ENCODE peak calls at places on chromosomes 11 and 22, in four cellular contexts. G is astrocyte, E is DND-41, Y is MM.1S. N is an unnamed sample. For H4K20me1, the result is how much of the 10 kb centered on the place peaks cover.

GRCh38 chr11:74696932-74697687 is 34.1 kb downstream of the CHRDL2 start:
- DNase-seq in G (peak), Y (no peak), E (no peak), N (peak)

GRCh38 chr11:27310710-27311109 is 52.3 kb downstream of the CCDC34 start:
- DNase-seq in E (no peak), Y (no peak), G (peak), N (no peak)

GRCh38 chr11:127182586-127183203 is 182.1 kb upstream of the KIRREL3 start:
- DNase-seq in G (no peak), Y (no peak), E (no peak), N (no peak)

GRCh38 chr11:19933801-19934488 is 221.3 kb downstream of the NAV2 start:
- DNase-seq in Y (no peak), G (no peak), E (no peak), N (no peak)

GRCh38 chr11:15748673-15749190 is 607.6 kb downstream of the SOX6 start:
- DNase-seq in G (no peak), E (no peak), Y (no peak), N (no peak)

GRCh38 chr11:30763951-30764350 is 177.8 kb upstream of the MPPED2 start:
- DNase-seq in E (no peak), Y (no peak), G (no peak), N (no peak)

GRCh38 chr11:6655790-6656580 is at the start of gene DCHS1:
- DNase-seq in Y (no peak), E (no peak), G (no peak), N (no peak)

GRCh38 chr22:20449819-20450550 is 12.4 kb upstream of the SCARF2 start:
- DNase-seq in Y (no peak), E (no peak), G (no peak), N (no peak)

GRCh38 chr11:20022363-20023081 is 137.8 kb downstream of the DBX1 start:
- DNase-seq in G (peak), E (no peak), Y (no peak), N (no peak)

GRCh38 chr11:69088676-69089146 is 40.0 kb downstream of the TPCN2 start:
- DNase-seq in Y (peak), E (peak), G (peak), N (peak)

GRCh38 chr11:110857885-110858555 is 145.8 kb upstream of the ARHGAP20 start:
- DNase-seq in G (peak), Y (no peak), E (no peak), N (no peak)

GRCh38 chr11:65439331-65440181 is 17.0 kb downstream of the NEAT1 start:
- DNase-seq in E (peak), Y (peak), G (no peak), N (peak)
- H4K20me1 ChIP-seq in E (under half), Y (under half), G (half or more), N (half or more)

GRCh38 chr11:12053606-12054361 is 45.4 kb upstream of the DKK3 start:
- DNase-seq in E (no peak), G (no peak), Y (no peak), N (peak)
- H4K20me1 ChIP-seq in E (under half), G (under half), Y (under half), N (under half)

GRCh38 chr11:77115181-77115611 is 12.6 kb downstream of the OMP start:
- DNase-seq in Y (no peak), G (no peak), E (no peak), N (no peak)
- H4K20me1 ChIP-seq in Y (under half), G (under half), E (under half), N (under half)

DNA sequence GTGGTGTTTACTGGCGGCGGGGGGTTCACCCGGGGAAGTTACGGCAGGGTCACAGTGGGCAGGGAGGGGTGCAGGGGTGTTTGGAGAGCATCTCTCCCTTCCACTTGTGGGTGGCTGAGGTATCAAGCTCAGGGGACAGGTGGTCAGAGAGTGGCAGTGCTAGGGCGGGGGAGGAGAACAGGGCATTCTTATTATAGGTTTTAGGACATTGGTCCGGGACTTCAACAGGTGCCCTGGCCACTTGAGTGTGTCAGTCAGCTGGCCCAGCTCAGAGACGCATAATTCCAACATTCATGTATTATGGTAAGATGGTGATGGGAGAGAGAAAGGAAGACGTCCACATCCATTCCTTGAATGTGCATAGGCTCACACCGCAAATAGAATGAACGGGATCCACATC is 101.7 kb downstream of the TEAD1 start:
- DNase-seq in Y (no peak), E (no peak), G (no peak), N (no peak)
- H4K20me1 ChIP-seq in Y (under half), E (under half), G (half or more), N (under half)

GRCh38 chr22:46911341-46911740 is 148.9 kb downstream of the TBC1D22A start:
- DNase-seq in Y (no peak), E (no peak), G (no peak), N (no peak)

GRCh38 chr22:46910624-46911023 is 148.2 kb downstream of the TBC1D22A start:
- DNase-seq in E (no peak), G (no peak), Y (no peak), N (no peak)

GRCh38 chr22:46907578-46908215 is 145.2 kb downstream of the TBC1D22A start:
- DNase-seq in Y (no peak), G (no peak), E (no peak), N (no peak)

GRCh38 chr22:46908641-46909107 is 146.2 kb downstream of the TBC1D22A start:
- DNase-seq in Y (no peak), G (no peak), E (no peak), N (no peak)

GRCh38 chr22:46909237-46910030 is 147.0 kb downstream of the TBC1D22A start:
- DNase-seq in Y (no peak), E (no peak), G (no peak), N (no peak)
- H4K20me1 ChIP-seq in Y (under half), E (under half), G (under half), N (under half)

GRCh38 chr22:41123151-41123550 is 30.8 kb downstream of the EP300 start:
- DNase-seq in G (peak), E (no peak), Y (no peak), N (no peak)
- H4K20me1 ChIP-seq in G (half or more), E (under half), Y (under half), N (under half)

GRCh38 chr22:29623059-29623458 is 19.6 kb downstream of the NF2 start:
- DNase-seq in Y (no peak), E (no peak), G (no peak), N (no peak)

GRCh38 chr22:29615705-29616104 is 12.3 kb downstream of the NF2 start:
- DNase-seq in E (no peak), Y (no peak), G (no peak), N (no peak)

GRCh38 chr22:29623553-29624169 is 20.2 kb downstream of the NF2 start:
- DNase-seq in G (no peak), Y (no peak), E (no peak), N (no peak)

GRCh38 chr22:29621761-29622526 is 18.5 kb downstream of the NF2 start:
- DNase-seq in G (peak), Y (no peak), E (no peak), N (peak)

DNA sequence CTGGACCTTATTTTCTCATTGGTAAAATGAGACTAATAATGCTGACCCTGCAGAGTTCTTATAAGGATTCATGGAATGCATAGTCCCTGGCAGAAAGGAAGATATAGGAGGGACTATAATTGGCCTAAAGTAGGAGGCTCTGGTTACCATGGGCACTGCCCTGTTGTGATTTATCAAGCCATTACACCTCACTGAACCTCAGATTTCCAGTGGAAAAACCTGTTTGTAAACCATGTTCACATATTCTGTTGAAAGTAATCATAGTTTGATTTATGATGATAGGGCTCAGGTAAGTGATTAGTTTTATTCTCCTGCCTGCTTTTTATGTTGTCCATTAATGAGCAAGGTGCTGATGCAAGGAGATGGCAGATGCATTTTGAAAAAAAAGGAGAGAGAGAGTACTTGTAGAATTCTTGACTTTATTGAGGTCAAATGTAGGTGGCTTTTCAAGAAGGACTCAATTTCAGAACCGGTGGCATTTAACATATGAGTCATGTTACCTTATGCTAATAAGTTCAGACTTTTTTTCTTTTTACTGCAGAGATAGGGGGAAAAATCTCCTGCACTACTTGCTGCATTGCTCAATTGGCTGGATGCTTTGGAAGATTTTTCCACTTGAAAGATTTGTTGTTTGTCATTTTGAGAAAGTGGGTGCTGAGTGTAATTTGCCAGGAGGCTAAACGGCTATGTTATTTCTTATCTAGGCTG is 14.6 kb downstream of the NF2 start:
- DNase-seq in G (peak), Y (no peak), E (no peak), N (no peak)
- H4K20me1 ChIP-seq in G (under half), Y (under half), E (under half), N (under half)

GRCh38 chr22:27883656-27884350 is 35.3 kb downstream of the PITPNB start:
- DNase-seq in Y (no peak), E (no peak), G (no peak), N (no peak)
- H4K20me1 ChIP-seq in Y (under half), E (half or more), G (half or more), N (under half)

GRCh38 chr11:118071416-118072030 is 5.4 kb upstream of the TMPRSS4 start:
- DNase-seq in E (no peak), Y (no peak), G (no peak), N (no peak)

GRCh38 chr11:118076754-118077281 is at the start of gene TMPRSS4:
- DNase-seq in G (no peak), Y (no peak), E (no peak), N (no peak)

GRCh38 chr11:118074785-118075184 is 2.1 kb upstream of the TMPRSS4 start:
- DNase-seq in G (no peak), Y (no peak), E (no peak), N (no peak)

GRCh38 chr11:118073554-118073953 is 3.3 kb upstream of the TMPRSS4 start:
- DNase-seq in Y (no peak), G (no peak), E (no peak), N (no peak)

GRCh38 chr11:118074091-118074685 is 2.7 kb upstream of the TMPRSS4 start:
- DNase-seq in G (no peak), E (no peak), Y (no peak), N (no peak)
- H4K20me1 ChIP-seq in G (under half), E (under half), Y (under half), N (under half)

GRCh38 chr11:117096973-117097566 is 1.2 kb downstream of the SIK3 start:
- DNase-seq in G (no peak), E (no peak), Y (no peak), N (peak)

GRCh38 chr11:117096140-117096972 is 1.9 kb downstream of the SIK3 start:
- DNase-seq in E (peak), G (no peak), Y (peak), N (peak)

GRCh38 chr11:117095301-117096139 is 2.7 kb downstream of the SIK3 start:
- DNase-seq in Y (no peak), E (no peak), G (peak), N (no peak)

GRCh38 chr11:117092951-117093590 is 5.2 kb downstream of the SIK3 start:
- DNase-seq in G (no peak), E (no peak), Y (no peak), N (no peak)

GRCh38 chr11:117094776-117095175 is 3.5 kb downstream of the SIK3 start:
- DNase-seq in E (no peak), G (peak), Y (no peak), N (peak)
- H4K20me1 ChIP-seq in E (under half), G (half or more), Y (under half), N (half or more)